ENCODE peak calls at places on chromosome 20, in four cellular contexts. O is hepatocyte, J is astrocyte, D is PC-9. W is an unnamed sample.
A peak's percentile ranks its signal among the peaks of the same experiment; 100 is the strongest.

GRCh38 chr20:45813006-45813340 is 529 bp downstream of the UBE2C start:
- DNase-seq in O (no peak), J (no peak), D (no peak), W (no peak)

GRCh38 chr20:21514553-21515251 is 838 bp upstream of the NKX2-2 start:
- DNase-seq in O (no peak), J (no peak), D (no peak), W (no peak)

GRCh38 chr20:63518351-63518861 is 2.2 kb upstream of the PPDPF start:
- DNase-seq in O (no peak), J (no peak), D (no peak), W (no peak)

GRCh38 chr20:52496191-52496590 is 304.6 kb upstream of the ZFP64 start:
- DNase-seq in O (no peak), J (no peak), D (no peak), W (no peak)

GRCh38 chr20:23379772-23380171 is 17.8 kb downstream of the GZF1 start:
- DNase-seq in O (no peak), J (no peak), D (no peak), W (no peak)

GRCh38 chr20:25076731-25077609 is 5.0 kb downstream of the VSX1 start:
- DNase-seq in O (no peak), J (no peak), D (peak; percentile 93), W (peak; percentile 65)

GRCh38 chr20:16801919-16802651 is 53.9 kb downstream of the OTOR start:
- DNase-seq in O (peak; percentile 80), J (peak; percentile 25), D (peak; percentile 64), W (peak; percentile 9)

GRCh38 chr20:16476032-16476431 is 97.2 kb downstream of the KIF16B start:
- DNase-seq in O (peak; percentile 61), J (no peak), D (peak; percentile 7), W (peak; percentile 23)

GRCh38 chr20:41655966-41656685 is 37.9 kb upstream of the CHD6 start:
- DNase-seq in O (no peak), J (no peak), D (no peak), W (no peak)

GRCh38 chr20:3930265-3931206 is 41.3 kb downstream of the PANK2 start:
- DNase-seq in O (no peak), J (no peak), D (no peak), W (no peak)

GRCh38 chr20:60921021-60921622 is 330.9 kb upstream of the CDH4 start:
- DNase-seq in O (peak; percentile 66), J (peak; percentile 25), D (no peak), W (peak; percentile 18)

GRCh38 chr20:47629907-47630306 is 128.2 kb downstream of the NCOA3 start:
- DNase-seq in O (no peak), J (no peak), D (no peak), W (no peak)

GRCh38 chr20:51417245-51417560 is 125.3 kb downstream of the NFATC2 start:
- DNase-seq in O (no peak), J (no peak), D (no peak), W (no peak)

GRCh38 chr20:34069341-34070078 is 42.5 kb downstream of the EIF2S2 start:
- DNase-seq in O (peak; percentile 90), J (peak; percentile 56), D (peak; percentile 75), W (peak; percentile 72)

DNA sequence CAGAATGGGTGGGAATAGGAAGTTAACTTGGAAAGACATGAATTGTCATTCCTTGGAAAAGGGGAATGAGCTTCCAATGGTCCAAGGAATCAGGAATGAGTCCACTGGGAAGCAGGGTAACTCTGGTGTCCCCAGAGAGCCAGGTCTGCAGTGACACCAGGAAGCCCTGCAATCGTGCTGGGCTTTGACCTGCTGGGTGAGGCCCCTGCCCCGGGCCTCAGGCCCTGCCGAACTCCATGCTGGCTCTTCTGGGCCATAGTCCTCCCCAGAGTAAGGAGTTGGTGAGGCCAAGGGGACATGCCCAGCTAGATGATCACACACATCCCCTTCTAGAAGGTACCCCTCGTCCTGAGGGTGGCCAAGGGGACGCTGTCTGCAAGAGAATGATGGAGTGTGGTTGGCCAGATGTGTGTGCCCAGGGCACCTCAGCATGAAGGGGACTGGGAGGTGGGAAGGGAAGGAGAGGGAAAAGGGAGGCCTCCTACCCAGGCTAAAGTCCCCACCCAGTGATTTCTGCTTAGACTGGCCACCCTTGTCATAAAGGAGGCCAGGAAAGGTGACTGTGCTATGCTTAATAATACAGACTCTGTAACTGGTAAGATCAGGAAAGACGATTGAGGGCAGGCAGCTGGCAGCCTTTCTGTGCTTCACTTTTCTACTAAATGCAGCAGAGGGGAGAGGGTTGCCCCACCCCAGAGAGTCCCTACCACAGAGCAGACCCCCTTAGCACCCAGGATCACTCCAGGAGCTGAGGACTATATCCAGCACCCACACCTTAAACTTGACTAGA is 119.3 kb downstream of the SNX5 start:
- DNase-seq in O (no peak), J (no peak), D (no peak), W (no peak)
- H2AFZ ChIP-seq in O (no peak overlapping the region), J (no peak overlapping the region), D (no peak overlapping the region), W (peak overlapping the region; percentile 76)

GRCh38 chr20:12976720-12977633 is 31.8 kb upstream of the SPTLC3 start:
- DNase-seq in O (no peak), J (no peak), D (no peak), W (no peak)
- H3K4me2 ChIP-seq in O (peak overlapping the region; percentile 36), J (no peak overlapping the region), D (peak overlapping the region; percentile 49), W (no peak overlapping the region)

GRCh38 chr20:2663887-2664719 is at the start of gene IDH3B:
- DNase-seq in O (peak; percentile 95), J (peak; percentile 91), D (peak; percentile 80), W (peak; percentile 87)
- TF ChIP-seq EZH2 in O (no peak), J (no peak), D (no peak), W (no peak)

DNA sequence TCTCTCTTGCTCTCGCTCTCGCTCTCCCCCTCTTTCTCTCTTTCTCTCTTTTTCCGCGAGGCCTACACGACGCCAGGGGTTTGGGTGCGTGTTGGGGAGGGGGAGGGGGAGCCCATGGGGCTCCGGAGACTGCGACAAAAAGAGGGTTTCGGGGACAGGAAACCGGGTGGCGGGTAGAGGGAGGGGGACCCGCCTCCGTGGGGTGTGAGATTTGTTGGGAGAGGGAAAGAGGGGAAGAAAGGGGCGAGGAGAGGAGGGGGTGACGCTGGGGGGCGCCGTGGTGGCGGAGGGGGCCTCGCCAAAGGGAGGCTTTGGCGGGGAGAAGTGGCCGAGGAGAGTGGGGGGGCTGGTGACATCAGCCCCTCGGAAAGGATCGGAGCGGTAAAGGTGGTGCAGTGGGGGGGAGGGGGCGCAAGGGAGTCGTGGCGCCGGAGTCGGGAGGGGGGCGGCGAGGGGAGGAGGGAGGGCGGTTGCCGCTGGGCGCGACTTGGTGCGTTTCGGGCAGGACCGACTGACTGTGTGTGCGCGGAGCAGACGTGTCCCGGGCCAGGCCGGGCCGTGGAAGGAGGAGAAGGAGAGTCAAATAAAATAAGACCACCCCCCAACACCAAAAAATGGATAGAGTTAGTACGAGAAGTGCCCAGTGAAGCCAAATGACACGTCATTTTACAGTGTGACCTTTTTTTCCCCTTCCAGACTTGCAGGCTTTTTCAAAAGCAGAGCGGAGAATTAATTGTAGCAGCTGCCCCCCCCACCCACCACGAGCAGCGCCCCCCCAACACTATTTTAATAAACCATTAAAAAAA is 39.8 kb downstream of the GNAS start:
- DNase-seq in O (peak; percentile 90), J (peak; percentile 52), D (peak; percentile 64), W (peak; percentile 39)
- H2AFZ ChIP-seq in O (peak overlapping the region; percentile 56), J (no peak overlapping the region), D (peak overlapping the region; percentile 84), W (peak overlapping the region; percentile 89)

GRCh38 chr20:53512076-53512475 is 81.6 kb downstream of the ZNF217 start:
- DNase-seq in O (no peak), J (no peak), D (no peak), W (no peak)

GRCh38 chr20:53515749-53516148 is 77.9 kb downstream of the ZNF217 start:
- DNase-seq in O (peak; percentile 23), J (no peak), D (no peak), W (no peak)

GRCh38 chr20:53513489-53514298 is 79.9 kb downstream of the ZNF217 start:
- DNase-seq in O (peak; percentile 81), J (peak; percentile 51), D (no peak), W (no peak)

GRCh38 chr20:53510704-53511103 is 82.9 kb downstream of the ZNF217 start:
- DNase-seq in O (no peak), J (no peak), D (no peak), W (no peak)

DNA sequence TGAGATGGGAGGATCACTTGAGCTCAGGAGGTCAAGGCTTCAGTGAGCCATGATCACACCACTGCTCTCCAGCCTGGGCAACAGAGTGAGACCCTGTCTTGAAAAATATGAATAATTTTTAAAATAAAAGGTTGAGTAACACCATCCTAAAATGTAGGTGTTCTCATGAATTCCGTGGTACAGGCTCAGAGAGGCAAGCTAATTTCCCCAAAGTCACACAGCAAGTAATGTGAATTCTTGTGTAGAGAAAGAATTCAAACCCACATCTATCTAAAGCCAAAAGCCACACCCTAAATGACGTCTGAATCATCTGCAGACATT is 80.5 kb downstream of the ZNF217 start:
- DNase-seq in O (no peak), J (no peak), D (no peak), W (no peak)
- H3K4me2 ChIP-seq in O (peak overlapping the region; percentile 52), J (no peak overlapping the region), D (no peak overlapping the region), W (no peak overlapping the region)

GRCh38 chr20:49316704-49317103 is 38.8 kb upstream of the ZNFX1 start:
- DNase-seq in O (no peak), J (no peak), D (no peak), W (no peak)

GRCh38 chr20:49319204-49319809 is 41.5 kb upstream of the ZNFX1 start:
- DNase-seq in O (no peak), J (no peak), D (no peak), W (no peak)

GRCh38 chr20:49320460-49320859 is 42.6 kb upstream of the ZNFX1 start:
- DNase-seq in O (peak; percentile 63), J (peak; percentile 27), D (peak; percentile 48), W (peak; percentile 40)

GRCh38 chr20:49318430-49319203 is 40.8 kb upstream of the ZNFX1 start:
- DNase-seq in O (peak; percentile 17), J (no peak), D (no peak), W (no peak)

GRCh38 chr20:49318091-49318429 is 40.2 kb upstream of the ZNFX1 start:
- DNase-seq in O (no peak), J (no peak), D (no peak), W (no peak)
- TF ChIP-seq EZH2 in O (no peak), J (no peak), D (no peak), W (peak; percentile 89)

GRCh38 chr20:35448788-35449373 is 6.5 kb upstream of the CEP250 start:
- DNase-seq in O (no peak), J (no peak), D (no peak), W (no peak)

GRCh38 chr20:35446356-35447078 is 8.5 kb upstream of the GDF5 start:
- DNase-seq in O (no peak), J (no peak), D (no peak), W (no peak)

GRCh38 chr20:35451295-35451694 is 4.1 kb upstream of the CEP250 start:
- DNase-seq in O (no peak), J (no peak), D (peak; percentile 20), W (peak; percentile 95)

GRCh38 chr20:35444226-35444625 is 6.2 kb upstream of the GDF5 start:
- DNase-seq in O (no peak), J (no peak), D (no peak), W (no peak)

DNA sequence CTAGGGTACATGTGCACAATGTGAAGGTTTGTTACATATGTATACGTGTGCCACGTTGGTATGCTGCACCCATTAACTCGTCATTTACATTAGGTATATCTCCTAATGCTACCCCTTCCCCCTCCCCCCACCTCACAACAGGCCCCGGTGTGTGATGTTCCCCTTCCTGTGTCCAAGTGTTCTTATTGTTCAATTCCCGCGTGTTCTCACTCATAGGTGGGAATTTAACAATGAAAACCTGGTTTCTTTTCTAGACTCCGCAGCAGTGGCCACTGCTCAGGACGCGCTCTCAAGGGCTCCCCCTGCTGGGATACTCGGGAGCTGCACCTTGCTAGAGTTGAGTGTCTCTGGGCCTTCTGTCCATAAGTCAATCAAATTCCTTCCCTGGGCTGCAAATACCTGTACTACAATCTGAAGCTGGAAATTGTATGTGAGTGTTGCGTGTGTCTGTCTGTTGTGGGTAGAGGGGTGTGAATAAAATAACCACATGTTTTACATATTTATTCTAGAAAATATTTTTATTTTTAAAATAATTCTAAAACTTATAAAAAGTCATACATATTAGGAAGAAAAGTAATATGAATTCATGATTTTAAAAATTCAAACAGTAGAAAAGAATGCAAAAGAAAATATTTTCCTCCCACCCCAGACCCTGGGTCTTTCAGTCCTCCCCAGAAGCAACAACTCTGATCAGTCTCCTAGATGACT is 8.2 kb upstream of the CEP250 start:
- DNase-seq in O (peak; percentile 88), J (peak; percentile 55), D (peak; percentile 91), W (peak; percentile 71)
- H2AFZ ChIP-seq in O (peak overlapping the region; percentile 11), J (no peak overlapping the region), D (no peak overlapping the region), W (peak overlapping the region; percentile 83)